ENCODE peak calls at places on chromosomes 16 and 17, in nine cellular contexts. X is Daoy; S is neural crest cell; F is activated CD4-positive, CD25-positive, alpha-beta regulatory T cell treated with anti-CD3 and anti-CD28 coated beads, Interleukin-2, amount 50 U/mL, for 16 hours; A is fibroblast of the conjunctiva; B is CD8-positive, alpha-beta memory T cell; J is hypothalamus; K is transverse colon; I is cerebellum. Q is an unnamed sample.

GRCh38 chr17:45371414-45372324 is 54.8 kb upstream of the MAP3K14 start:
- DNase-seq in X (peak; percentile 100), S (peak; percentile 62), F (no peak), A (peak; percentile 85), B (no peak), J (peak; percentile 44), K (peak; percentile 82), I (peak; percentile 53), Q (no peak)

GRCh38 chr17:30062372-30062771 is 54.2 kb upstream of the NSRP1 start:
- DNase-seq in X (no peak), S (no peak), F (no peak), A (no peak), B (no peak), J (no peak), K (no peak), I (no peak), Q (no peak)

GRCh38 chr17:7176870-7177209 is 2.3 kb downstream of the ASGR1 start:
- DNase-seq in X (no peak), S (no peak), F (no peak), A (no peak), B (no peak), J (no peak), K (no peak), I (no peak), Q (no peak)

GRCh38 chr16:27772093-27772820 is 222.3 kb downstream of the KATNIP start:
- DNase-seq in X (no peak), S (no peak), F (no peak), A (no peak), B (no peak), J (no peak), K (no peak), I (no peak), Q (no peak)

GRCh38 chr16:54317306-54317705 is 30.7 kb upstream of the IRX3 start:
- DNase-seq in X (no peak), S (no peak), F (no peak), A (no peak), B (no peak), J (no peak), K (no peak), I (no peak), Q (no peak)

GRCh38 chr17:16486373-16487250 is 5.4 kb downstream of the LRRC75A start:
- DNase-seq in X (peak; percentile 90), S (no peak), F (no peak), A (peak; percentile 12), B (no peak), J (peak; percentile 71), K (peak; percentile 96), I (peak; percentile 95), Q (no peak)

GRCh38 chr16:31354394-31355291 is at the start of gene ITGAX:
- DNase-seq in X (peak; percentile 80), S (no peak), F (no peak), A (peak; percentile 8), B (peak; percentile 32), J (peak; percentile 26), K (peak; percentile 52), I (no peak), Q (no peak)

GRCh38 chr16:80804451-80805383 is at the start of gene CDYL2:
- DNase-seq in X (peak; percentile 54), S (peak; percentile 4), F (no peak), A (no peak), B (peak; percentile 30), J (peak; percentile 30), K (peak; percentile 61), I (peak; percentile 50), Q (no peak)

GRCh38 chr16:89009343-89010209 is 32.6 kb upstream of the CBFA2T3 start:
- DNase-seq in X (no peak), S (no peak), F (no peak), A (no peak), B (no peak), J (no peak), K (no peak), I (no peak), Q (no peak)

GRCh38 chr17:47057831-47058230 is 78.8 kb upstream of the RPRML start:
- DNase-seq in X (no peak), S (no peak), F (no peak), A (no peak), B (no peak), J (no peak), K (no peak), I (no peak), Q (no peak)

GRCh38 chr16:4586297-4586696 is 28.4 kb downstream of the UBALD1 start:
- DNase-seq in X (no peak), S (no peak), F (no peak), A (no peak), B (no peak), J (no peak), K (no peak), I (no peak), Q (no peak)

GRCh38 chr17:10771142-10771541 is 32.8 kb downstream of the TMEM238L start:
- DNase-seq in X (no peak), S (no peak), F (no peak), A (no peak), B (no peak), J (no peak), K (no peak), I (no peak), Q (no peak)

GRCh38 chr17:4747847-4748246 is 8.1 kb upstream of the CXCL16 start:
- DNase-seq in X (no peak), S (no peak), F (no peak), A (no peak), B (no peak), J (no peak), K (no peak), I (no peak), Q (no peak)

GRCh38 chr17:66829883-66830282 is 5.0 kb upstream of the CACNG5 start:
- DNase-seq in X (no peak), S (no peak), F (no peak), A (no peak), B (no peak), J (no peak), K (no peak), I (no peak), Q (no peak)

GRCh38 chr16:3349175-3349574 is 6.5 kb upstream of the OR2C1 start:
- DNase-seq in X (no peak), S (no peak), F (no peak), A (no peak), B (no peak), J (no peak), K (no peak), I (no peak), Q (no peak)

GRCh38 chr16:89217138-89217387 is 440 bp upstream of the ZNF778 start:
- DNase-seq in X (no peak), S (no peak), F (no peak), A (no peak), B (no peak), J (no peak), K (no peak), I (no peak), Q (no peak)

GRCh38 chr17:72119280-72119962 is 1.4 kb upstream of the SOX9 start:
- DNase-seq in X (no peak), S (no peak), F (no peak), A (no peak), B (no peak), J (no peak), K (no peak), I (no peak), Q (no peak)

GRCh38 chr16:53912155-53912554 is 208.2 kb downstream of the FTO start:
- DNase-seq in X (no peak), S (no peak), F (no peak), A (no peak), B (peak; percentile 16), J (no peak), K (no peak), I (no peak), Q (no peak)

GRCh38 chr17:21318439-21318838 is 33.9 kb downstream of the MAP2K3 start:
- DNase-seq in X (no peak), S (no peak), F (no peak), A (no peak), B (no peak), J (no peak), K (no peak), I (no peak), Q (no peak)

GRCh38 chr17:360141-360705 is 7.6 kb upstream of the RPH3AL start:
- DNase-seq in X (no peak), S (no peak), F (no peak), A (no peak), B (no peak), J (no peak), K (no peak), I (no peak), Q (no peak)

GRCh38 chr17:57442914-57443571 is 186.7 kb downstream of the MSI2 start:
- DNase-seq in X (peak; percentile 74), S (no peak), F (peak; percentile 30), A (no peak), B (no peak), J (peak; percentile 67), K (peak; percentile 43), I (no peak), Q (no peak)

GRCh38 chr16:49621240-49622083 is 234.4 kb downstream of the ZNF423 start:
- DNase-seq in X (peak; percentile 62), S (no peak), F (no peak), A (no peak), B (no peak), J (no peak), K (no peak), I (no peak), Q (no peak)

Q was measured in central memory CD8-positive, alpha-beta T cell.